ENCODE peak calls at places on chromosomes 4 and X, in seven cellular contexts. One of them, this sample, is unnamed.

GRCh38 chrX:40168183-40169015 is 70.6 kb upstream of the BCOR start:
- DNase-seq in endothelial cell: no peak
- DNase-seq in neural progenitor cell: peak
- DNase-seq in CD4-positive, alpha-beta T cell: no peak
- DNase-seq in Calu3: no peak
- DNase-seq in activated B cell treated with CpG ODN at 0.5 μM for 24 hours: no peak
- DNase-seq in mesothelial cell of epicardium: no peak
- DNase-seq in this sample: no peak

GRCh38 chr4:47031713-47032404 is 492 bp downstream of the GABRB1 start:
- DNase-seq in endothelial cell: no peak
- DNase-seq in neural progenitor cell: no peak
- DNase-seq in CD4-positive, alpha-beta T cell: no peak
- DNase-seq in Calu3: no peak
- DNase-seq in activated B cell treated with CpG ODN at 0.5 μM for 24 hours: no peak
- DNase-seq in mesothelial cell of epicardium: no peak
- DNase-seq in this sample: no peak

GRCh38 chrX:123830309-123830708 is 29.5 kb upstream of the XIAP start:
- DNase-seq in endothelial cell: no peak
- DNase-seq in neural progenitor cell: no peak
- DNase-seq in CD4-positive, alpha-beta T cell: no peak
- DNase-seq in Calu3: peak
- DNase-seq in activated B cell treated with CpG ODN at 0.5 μM for 24 hours: peak
- DNase-seq in mesothelial cell of epicardium: no peak
- DNase-seq in this sample: peak

GRCh38 chrX:41863343-41864203 is 59.8 kb downstream of the CASK start:
- DNase-seq in endothelial cell: no peak
- DNase-seq in neural progenitor cell: no peak
- DNase-seq in CD4-positive, alpha-beta T cell: no peak
- DNase-seq in Calu3: no peak
- DNase-seq in activated B cell treated with CpG ODN at 0.5 μM for 24 hours: no peak
- DNase-seq in mesothelial cell of epicardium: no peak
- DNase-seq in this sample: no peak

GRCh38 chr4:84279678-84280077 is 219.4 kb downstream of the NKX6-1 start:
- DNase-seq in endothelial cell: no peak
- DNase-seq in neural progenitor cell: no peak
- DNase-seq in CD4-positive, alpha-beta T cell: no peak
- DNase-seq in Calu3: no peak
- DNase-seq in activated B cell treated with CpG ODN at 0.5 μM for 24 hours: no peak
- DNase-seq in mesothelial cell of epicardium: no peak
- DNase-seq in this sample: no peak

GRCh38 chrX:72100824-72101351 is 30.8 kb downstream of the RTL5 start:
- DNase-seq in endothelial cell: no peak
- DNase-seq in neural progenitor cell: no peak
- DNase-seq in CD4-positive, alpha-beta T cell: peak
- DNase-seq in Calu3: no peak
- DNase-seq in activated B cell treated with CpG ODN at 0.5 μM for 24 hours: peak
- DNase-seq in mesothelial cell of epicardium: no peak
- DNase-seq in this sample: no peak

GRCh38 chr4:66489783-66490452 is 819.6 kb upstream of the EPHA5 start:
- DNase-seq in endothelial cell: no peak
- DNase-seq in neural progenitor cell: no peak
- DNase-seq in CD4-positive, alpha-beta T cell: no peak
- DNase-seq in Calu3: no peak
- DNase-seq in activated B cell treated with CpG ODN at 0.5 μM for 24 hours: no peak
- DNase-seq in mesothelial cell of epicardium: no peak
- DNase-seq in this sample: peak

GRCh38 chrX:118802857-118803256 is 20.8 kb upstream of the ZCCHC12 start:
- DNase-seq in endothelial cell: no peak
- DNase-seq in neural progenitor cell: no peak
- DNase-seq in CD4-positive, alpha-beta T cell: no peak
- DNase-seq in Calu3: no peak
- DNase-seq in activated B cell treated with CpG ODN at 0.5 μM for 24 hours: no peak
- DNase-seq in mesothelial cell of epicardium: no peak
- DNase-seq in this sample: no peak

GRCh38 chr4:188781655-188782054 is 642.4 kb downstream of the TRIML1 start:
- DNase-seq in endothelial cell: peak
- DNase-seq in neural progenitor cell: peak
- DNase-seq in CD4-positive, alpha-beta T cell: no peak
- DNase-seq in Calu3: peak
- DNase-seq in activated B cell treated with CpG ODN at 0.5 μM for 24 hours: no peak
- DNase-seq in mesothelial cell of epicardium: no peak
- DNase-seq in this sample: peak

GRCh38 chrX:140354431-140355120 is 150.3 kb downstream of the SOX3 start:
- DNase-seq in endothelial cell: no peak
- DNase-seq in neural progenitor cell: no peak
- DNase-seq in CD4-positive, alpha-beta T cell: no peak
- DNase-seq in Calu3: no peak
- DNase-seq in activated B cell treated with CpG ODN at 0.5 μM for 24 hours: no peak
- DNase-seq in mesothelial cell of epicardium: no peak
- DNase-seq in this sample: peak

GRCh38 chr4:127783026-127783769 is 1.1 kb downstream of the HSPA4L start:
- DNase-seq in endothelial cell: peak
- DNase-seq in neural progenitor cell: peak
- DNase-seq in CD4-positive, alpha-beta T cell: no peak
- DNase-seq in Calu3: peak
- DNase-seq in activated B cell treated with CpG ODN at 0.5 μM for 24 hours: no peak
- DNase-seq in mesothelial cell of epicardium: peak
- DNase-seq in this sample: peak

GRCh38 chrX:80663331-80663730 is 146.3 kb downstream of the BRWD3 start:
- DNase-seq in endothelial cell: no peak
- DNase-seq in neural progenitor cell: no peak
- DNase-seq in CD4-positive, alpha-beta T cell: no peak
- DNase-seq in Calu3: no peak
- DNase-seq in activated B cell treated with CpG ODN at 0.5 μM for 24 hours: no peak
- DNase-seq in mesothelial cell of epicardium: no peak
- DNase-seq in this sample: no peak

GRCh38 chr4:94400191-94400590 is 51.6 kb upstream of the PDLIM5 start:
- DNase-seq in endothelial cell: no peak
- DNase-seq in neural progenitor cell: no peak
- DNase-seq in CD4-positive, alpha-beta T cell: no peak
- DNase-seq in Calu3: no peak
- DNase-seq in activated B cell treated with CpG ODN at 0.5 μM for 24 hours: no peak
- DNase-seq in mesothelial cell of epicardium: no peak
- DNase-seq in this sample: no peak

GRCh38 chrX:42973321-42973720 is 195.4 kb upstream of the PPP1R2C start:
- DNase-seq in endothelial cell: no peak
- DNase-seq in neural progenitor cell: no peak
- DNase-seq in CD4-positive, alpha-beta T cell: no peak
- DNase-seq in Calu3: no peak
- DNase-seq in activated B cell treated with CpG ODN at 0.5 μM for 24 hours: no peak
- DNase-seq in mesothelial cell of epicardium: no peak
- DNase-seq in this sample: no peak

GRCh38 chr4:92847046-92847445 is 543.3 kb downstream of the GRID2 start:
- DNase-seq in endothelial cell: no peak
- DNase-seq in neural progenitor cell: no peak
- DNase-seq in CD4-positive, alpha-beta T cell: no peak
- DNase-seq in Calu3: no peak
- DNase-seq in activated B cell treated with CpG ODN at 0.5 μM for 24 hours: no peak
- DNase-seq in mesothelial cell of epicardium: no peak
- DNase-seq in this sample: no peak

GRCh38 chrX:50920132-50920531 is 9.6 kb downstream of the BMP15 start:
- DNase-seq in endothelial cell: peak
- DNase-seq in neural progenitor cell: peak
- DNase-seq in CD4-positive, alpha-beta T cell: no peak
- DNase-seq in Calu3: peak
- DNase-seq in activated B cell treated with CpG ODN at 0.5 μM for 24 hours: no peak
- DNase-seq in mesothelial cell of epicardium: no peak
- DNase-seq in this sample: peak

GRCh38 chr4:83149885-83150562 is 35.5 kb upstream of the PLAC8 start:
- DNase-seq in endothelial cell: no peak
- DNase-seq in neural progenitor cell: no peak
- DNase-seq in CD4-positive, alpha-beta T cell: no peak
- DNase-seq in Calu3: no peak
- DNase-seq in activated B cell treated with CpG ODN at 0.5 μM for 24 hours: no peak
- DNase-seq in mesothelial cell of epicardium: no peak
- DNase-seq in this sample: no peak

GRCh38 chrX:53421772-53422090 is 723 bp downstream of the SMC1A start:
- DNase-seq in endothelial cell: no peak
- DNase-seq in neural progenitor cell: no peak
- DNase-seq in CD4-positive, alpha-beta T cell: no peak
- DNase-seq in Calu3: no peak
- DNase-seq in activated B cell treated with CpG ODN at 0.5 μM for 24 hours: no peak
- DNase-seq in mesothelial cell of epicardium: no peak
- DNase-seq in this sample: no peak

GRCh38 chr4:4694296-4694772 is 152.5 kb upstream of the STX18 start:
- DNase-seq in endothelial cell: no peak
- DNase-seq in neural progenitor cell: peak
- DNase-seq in CD4-positive, alpha-beta T cell: no peak
- DNase-seq in Calu3: no peak
- DNase-seq in activated B cell treated with CpG ODN at 0.5 μM for 24 hours: no peak
- DNase-seq in mesothelial cell of epicardium: peak
- DNase-seq in this sample: peak
- TF ChIP-seq CTCF in endothelial cell: peak
- TF ChIP-seq CTCF in neural progenitor cell: peak
- TF ChIP-seq CTCF in CD4-positive, alpha-beta T cell: no peak
- TF ChIP-seq CTCF in Calu3: no peak
- TF ChIP-seq CTCF in activated B cell treated with CpG ODN at 0.5 μM for 24 hours: no peak
- TF ChIP-seq CTCF in mesothelial cell of epicardium: no peak
- TF ChIP-seq CTCF in this sample: peak

GRCh38 chr4:186701273-186701672 is 22.4 kb downstream of the FAT1 start:
- DNase-seq in endothelial cell: no peak
- DNase-seq in neural progenitor cell: peak
- DNase-seq in CD4-positive, alpha-beta T cell: no peak
- DNase-seq in Calu3: no peak
- DNase-seq in activated B cell treated with CpG ODN at 0.5 μM for 24 hours: no peak
- DNase-seq in mesothelial cell of epicardium: no peak
- DNase-seq in this sample: peak
- TF ChIP-seq CTCF in endothelial cell: no peak
- TF ChIP-seq CTCF in neural progenitor cell: no peak
- TF ChIP-seq CTCF in CD4-positive, alpha-beta T cell: no peak
- TF ChIP-seq CTCF in Calu3: no peak
- TF ChIP-seq CTCF in activated B cell treated with CpG ODN at 0.5 μM for 24 hours: no peak
- TF ChIP-seq CTCF in mesothelial cell of epicardium: no peak
- TF ChIP-seq CTCF in this sample: no peak

DNA sequence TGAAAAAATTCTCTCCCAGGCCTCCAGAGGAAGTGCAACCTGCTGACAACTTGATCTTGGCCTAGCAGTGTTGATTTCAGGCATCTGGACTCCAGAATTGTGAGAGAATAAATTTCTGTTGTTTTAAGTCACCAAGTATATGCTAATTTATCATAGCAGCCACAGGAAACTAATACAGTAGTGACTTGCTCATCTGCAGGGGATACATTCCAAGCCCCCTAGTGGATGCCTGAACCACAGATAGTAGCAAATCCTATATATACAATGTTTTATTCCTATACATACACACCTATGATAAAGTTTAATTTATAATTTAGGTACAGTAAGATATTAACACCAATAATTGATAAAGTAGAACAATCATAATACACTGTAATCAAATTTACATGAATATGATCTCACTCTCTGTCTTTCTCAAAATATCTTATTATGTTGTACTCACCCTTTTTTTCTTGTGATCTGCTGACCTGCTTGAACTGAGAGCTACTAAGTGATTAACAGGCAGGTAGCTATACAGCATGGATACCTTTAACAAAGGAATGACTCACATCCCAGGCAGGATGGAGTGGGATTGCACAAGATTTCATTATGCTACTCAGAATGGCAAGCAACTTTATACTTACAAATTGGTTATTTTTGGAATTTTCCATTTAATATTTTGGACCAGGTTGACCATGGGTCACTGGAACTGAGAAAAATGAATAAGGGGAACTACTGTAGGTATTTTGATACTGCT is 501.1 kb downstream of the KCNIP4 start:
- DNase-seq in endothelial cell: no peak
- DNase-seq in neural progenitor cell: no peak
- DNase-seq in CD4-positive, alpha-beta T cell: no peak
- DNase-seq in Calu3: peak
- DNase-seq in activated B cell treated with CpG ODN at 0.5 μM for 24 hours: no peak
- DNase-seq in mesothelial cell of epicardium: no peak
- DNase-seq in this sample: peak
- TF ChIP-seq CTCF in endothelial cell: no peak
- TF ChIP-seq CTCF in neural progenitor cell: peak
- TF ChIP-seq CTCF in CD4-positive, alpha-beta T cell: no peak
- TF ChIP-seq CTCF in Calu3: no peak
- TF ChIP-seq CTCF in activated B cell treated with CpG ODN at 0.5 μM for 24 hours: no peak
- TF ChIP-seq CTCF in mesothelial cell of epicardium: no peak
- TF ChIP-seq CTCF in this sample: peak

GRCh38 chr4:25060586-25061340 is 30.0 kb upstream of the LGI2 start:
- DNase-seq in endothelial cell: no peak
- DNase-seq in neural progenitor cell: no peak
- DNase-seq in CD4-positive, alpha-beta T cell: no peak
- DNase-seq in Calu3: no peak
- DNase-seq in activated B cell treated with CpG ODN at 0.5 μM for 24 hours: no peak
- DNase-seq in mesothelial cell of epicardium: no peak
- DNase-seq in this sample: no peak

GRCh38 chr4:25058796-25059195 is 28.1 kb upstream of the LGI2 start:
- DNase-seq in endothelial cell: no peak
- DNase-seq in neural progenitor cell: no peak
- DNase-seq in CD4-positive, alpha-beta T cell: no peak
- DNase-seq in Calu3: no peak
- DNase-seq in activated B cell treated with CpG ODN at 0.5 μM for 24 hours: no peak
- DNase-seq in mesothelial cell of epicardium: no peak
- DNase-seq in this sample: no peak

GRCh38 chr4:25061602-25062001 is 30.9 kb upstream of the LGI2 start:
- DNase-seq in endothelial cell: no peak
- DNase-seq in neural progenitor cell: no peak
- DNase-seq in CD4-positive, alpha-beta T cell: no peak
- DNase-seq in Calu3: no peak
- DNase-seq in activated B cell treated with CpG ODN at 0.5 μM for 24 hours: no peak
- DNase-seq in mesothelial cell of epicardium: no peak
- DNase-seq in this sample: no peak

GRCh38 chr4:25060179-25060578 is 29.4 kb upstream of the LGI2 start:
- DNase-seq in endothelial cell: no peak
- DNase-seq in neural progenitor cell: no peak
- DNase-seq in CD4-positive, alpha-beta T cell: no peak
- DNase-seq in Calu3: no peak
- DNase-seq in activated B cell treated with CpG ODN at 0.5 μM for 24 hours: no peak
- DNase-seq in mesothelial cell of epicardium: no peak
- DNase-seq in this sample: no peak

GRCh38 chr4:25062098-25062497 is 31.4 kb upstream of the LGI2 start:
- DNase-seq in endothelial cell: no peak
- DNase-seq in neural progenitor cell: no peak
- DNase-seq in CD4-positive, alpha-beta T cell: no peak
- DNase-seq in Calu3: no peak
- DNase-seq in activated B cell treated with CpG ODN at 0.5 μM for 24 hours: no peak
- DNase-seq in mesothelial cell of epicardium: no peak
- DNase-seq in this sample: no peak
- TF ChIP-seq CTCF in endothelial cell: no peak
- TF ChIP-seq CTCF in neural progenitor cell: no peak
- TF ChIP-seq CTCF in CD4-positive, alpha-beta T cell: no peak
- TF ChIP-seq CTCF in Calu3: no peak
- TF ChIP-seq CTCF in activated B cell treated with CpG ODN at 0.5 μM for 24 hours: no peak
- TF ChIP-seq CTCF in mesothelial cell of epicardium: no peak
- TF ChIP-seq CTCF in this sample: no peak